ENCODE peak calls at places on chromosome X, in seven cellular contexts. X is effector memory CD8-positive, alpha-beta T cell; F is activated CD4-positive, alpha-beta T cell treated with anti-CD3 and anti-CD28 coated beads, Interleukin-2, amount 10 ng/mL, durations not matched to agents 7 days and 5 days; E is choroid plexus epithelial cell; Q is substantia nigra; G is stimulated activated CD8-positive, alpha-beta memory T cell treated with anti-CD3 and anti-CD28 coated beads, Interleukin-2, amount 100 ng/mL, for 48 hours; Z is NCI-H526. B is an unnamed sample.

GRCh38 chrX:131802836-131803626 is 220.1 kb upstream of the STK26 start:
- DNase-seq in X (no peak), F (no peak), E (no peak), Q (no peak), G (no peak), Z (no peak), B (no peak)

GRCh38 chrX:482702-483203 is 96.0 kb upstream of the PPP2R3B start:
- DNase-seq in X (no peak), F (no peak), E (no peak), Q (no peak), G (no peak), Z (no peak), B (no peak)

GRCh38 chrX:40085086-40085551 is 12.6 kb downstream of the BCOR start:
- DNase-seq in X (no peak), F (no peak), E (peak; percentile 36), Q (no peak), G (no peak), Z (peak; percentile 61), B (no peak)

GRCh38 chrX:121179972-121180371 is 132.6 kb downstream of the GLUD2 start:
- DNase-seq in X (no peak), F (no peak), E (no peak), Q (no peak), G (no peak), Z (no peak), B (no peak)

GRCh38 chrX:151151668-151152267 is 24.6 kb upstream of the GPR50 start:
- DNase-seq in X (peak; percentile 27), F (peak; percentile 37), E (peak; percentile 72), Q (no peak), G (no peak), Z (no peak), B (no peak)

GRCh38 chrX:8663325-8663724 is 68.6 kb downstream of the ANOS1 start:
- DNase-seq in X (no peak), F (no peak), E (no peak), Q (no peak), G (no peak), Z (no peak), B (no peak)

GRCh38 chrX:151875270-151876026 is 37.2 kb upstream of the MAGEA4 start:
- DNase-seq in X (no peak), F (no peak), E (no peak), Q (no peak), G (no peak), Z (no peak), B (no peak)

GRCh38 chrX:130682990-130683389 is 220.0 kb downstream of the ENOX2 start:
- DNase-seq in X (no peak), F (no peak), E (peak; percentile 26), Q (no peak), G (no peak), Z (no peak), B (no peak)

GRCh38 chrX:43176686-43177085 is 398.7 kb upstream of the PPP1R2C start:
- DNase-seq in X (no peak), F (no peak), E (no peak), Q (no peak), G (no peak), Z (no peak), B (no peak)

GRCh38 chrX:47623540-47624027 is 3.9 kb upstream of the SYN1 start:
- DNase-seq in X (no peak), F (peak; percentile 34), E (peak; percentile 85), Q (peak; percentile 25), G (no peak), Z (peak; percentile 84), B (no peak)

GRCh38 chrX:56733459-56734046 is 4.5 kb downstream of the NBDY start:
- DNase-seq in X (peak; percentile 55), F (peak; percentile 69), E (peak; percentile 53), Q (peak; percentile 6), G (peak; percentile 8), Z (peak; percentile 24), B (no peak)

GRCh38 chrX:124421898-124422622 is 75.7 kb downstream of the SH2D1A start:
- DNase-seq in X (no peak), F (no peak), E (no peak), Q (no peak), G (no peak), Z (no peak), B (no peak)

GRCh38 chrX:38634665-38635064 is 73.3 kb downstream of the TSPAN7 start:
- DNase-seq in X (no peak), F (no peak), E (no peak), Q (no peak), G (no peak), Z (no peak), B (no peak)

GRCh38 chrX:1291110-1291740 is 22.6 kb downstream of the CSF2RA start:
- DNase-seq in X (no peak), F (no peak), E (no peak), Q (no peak), G (no peak), Z (no peak), B (no peak)

GRCh38 chrX:14095702-14096101 is 66.0 kb upstream of the GEMIN8 start:
- DNase-seq in X (peak; percentile 3), F (peak; percentile 37), E (peak; percentile 78), Q (no peak), G (peak; percentile 3), Z (no peak), B (peak; percentile 10)

GRCh38 chrX:153597351-153597750 is 1.6 kb downstream of the CCNQ start:
- DNase-seq in X (no peak), F (no peak), E (no peak), Q (no peak), G (no peak), Z (no peak), B (no peak)

GRCh38 chrX:97616883-97617510 is 733.3 kb downstream of the RPA4 start:
- DNase-seq in X (no peak), F (no peak), E (peak; percentile 70), Q (no peak), G (no peak), Z (no peak), B (no peak)

GRCh38 chrX:46125139-46125538 is 420.1 kb downstream of the ZNF674 start:
- DNase-seq in X (no peak), F (peak; percentile 5), E (peak; percentile 1), Q (no peak), G (no peak), Z (no peak), B (no peak)

GRCh38 chrX:50691820-50692219 is 122.2 kb downstream of the SHROOM4 start:
- DNase-seq in X (peak; percentile 0), F (peak; percentile 7), E (peak; percentile 63), Q (no peak), G (no peak), Z (peak; percentile 16), B (no peak)

GRCh38 chrX:17814557-17814956 is 46.5 kb downstream of the RAI2 start:
- DNase-seq in X (no peak), F (no peak), E (peak; percentile 49), Q (no peak), G (no peak), Z (no peak), B (no peak)